ENCODE peak calls at places on chromosomes 12 and 14, in seven cellular contexts. Y is testis; X is lower lobe of right lung; L is naive thymus-derived CD4-positive, alpha-beta T cell; F is body of pancreas; J is transverse colon; P is psoas muscle. Q is an unnamed sample. For H3K27me3 and H3K4me1, the result is how much of the 10 kb centered on the place peaks cover.

GRCh38 chr14:36522347-36522971 is 2.4 kb upstream of the NKX2-1 start:
- DNase-seq in Y (no peak), X (no peak), L (no peak), F (no peak), J (no peak), P (no peak), Q (no peak)

GRCh38 chr14:75281691-75282000 is 3.0 kb downstream of the FOS start:
- DNase-seq in Y (no peak), X (no peak), L (no peak), F (no peak), J (no peak), P (no peak), Q (peak)

GRCh38 chr14:101464984-101465794 is 96.1 kb upstream of the DIO3 start:
- DNase-seq in Y (no peak), X (no peak), L (no peak), F (no peak), J (no peak), P (no peak), Q (no peak)

GRCh38 chr12:93778306-93778705 is 101.1 kb downstream of the CRADD start:
- DNase-seq in Y (peak), X (no peak), L (no peak), F (peak), J (no peak), P (peak), Q (no peak)

GRCh38 chr12:128178971-128179370 is 88.0 kb upstream of the TMEM132C start:
- DNase-seq in Y (no peak), X (no peak), L (no peak), F (no peak), J (no peak), P (no peak), Q (no peak)

GRCh38 chr12:26606911-26607310 is 226.1 kb downstream of the ITPR2 start:
- DNase-seq in Y (no peak), X (no peak), L (no peak), F (no peak), J (no peak), P (no peak), Q (no peak)

GRCh38 chr12:50734409-50735263 is 29.3 kb upstream of the ATF1 start:
- DNase-seq in Y (peak), X (no peak), L (peak), F (no peak), J (no peak), P (no peak), Q (no peak)

GRCh38 chr12:71746983-71747611 is 7.6 kb upstream of the RAB21 start:
- DNase-seq in Y (peak), X (no peak), L (peak), F (peak), J (peak), P (no peak), Q (peak)

GRCh38 chr14:37588956-37589737 is 5.9 kb downstream of the FOXA1 start:
- DNase-seq in Y (no peak), X (no peak), L (no peak), F (no peak), J (peak), P (no peak), Q (no peak)

GRCh38 chr12:82800185-82800584 is 113.5 kb downstream of the TMTC2 start:
- DNase-seq in Y (no peak), X (no peak), L (no peak), F (no peak), J (no peak), P (no peak), Q (no peak)

GRCh38 chr14:71690478-71690877 is 241.8 kb upstream of the RGS6 start:
- DNase-seq in Y (no peak), X (no peak), L (no peak), F (no peak), J (no peak), P (no peak), Q (no peak)

GRCh38 chr14:82447586-82447985 is 913.9 kb upstream of the SEL1L start:
- DNase-seq in Y (no peak), X (no peak), L (no peak), F (no peak), J (no peak), P (no peak), Q (no peak)

DNA sequence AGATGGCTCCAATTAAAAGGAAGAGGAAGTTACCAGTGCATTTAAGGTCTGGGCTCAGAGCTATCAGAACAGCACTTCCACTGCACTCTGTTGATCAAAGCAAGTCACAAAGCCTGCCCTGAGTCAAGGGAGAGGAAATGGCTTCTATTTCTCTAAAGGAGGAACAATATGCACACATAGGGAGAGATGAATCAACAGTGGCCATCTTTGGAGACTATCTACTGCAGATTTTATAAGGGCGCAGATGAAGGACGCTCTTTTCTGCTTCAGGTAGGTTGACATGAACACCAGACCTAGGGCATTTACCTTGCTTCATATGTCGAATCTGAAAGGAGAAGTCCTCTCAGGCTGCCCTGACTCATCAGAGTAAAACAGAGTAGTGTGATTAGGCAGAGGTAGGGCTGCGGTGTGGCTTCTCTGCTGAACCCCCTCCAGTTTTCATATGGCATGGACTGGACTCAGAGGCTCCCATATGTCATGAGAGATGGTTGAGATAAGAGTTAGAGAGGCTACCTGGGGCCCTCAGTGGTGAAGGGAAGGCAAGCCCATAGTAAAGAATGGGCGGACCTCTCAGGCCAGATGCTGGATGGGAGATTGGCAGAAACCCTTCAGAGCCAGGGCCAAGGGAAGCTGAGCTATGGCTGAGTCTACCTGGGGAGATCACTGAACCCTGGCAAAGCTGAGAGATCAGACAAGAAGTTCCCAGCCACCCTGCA is 84.4 kb downstream of the ARF6 start:
- DNase-seq in Y (no peak), X (no peak), L (peak), F (no peak), J (no peak), P (no peak), Q (no peak)
- H3K27ac ChIP-seq in Y (peak), X (peak), L (peak), F (no peak), J (peak), P (no peak), Q (no peak)

GRCh38 chr12:3309805-3310204 is 181.2 kb upstream of the PRMT8 start:
- DNase-seq in Y (no peak), X (no peak), L (no peak), F (no peak), J (no peak), P (no peak), Q (no peak)
- H3K27me3 ChIP-seq in Y (under half), X (under half), L (under half), F (under half), J (under half), P (under half), Q (under half)

GRCh38 chr12:13130981-13131380 is 27.5 kb upstream of the GSG1 start:
- DNase-seq in Y (no peak), X (no peak), L (no peak), F (no peak), J (no peak), P (no peak), Q (no peak)

GRCh38 chr12:13133886-13134285 is 30.4 kb upstream of the GSG1 start:
- DNase-seq in Y (no peak), X (no peak), L (no peak), F (no peak), J (no peak), P (no peak), Q (no peak)

GRCh38 chr12:13135336-13136178 is 32.1 kb upstream of the GSG1 start:
- DNase-seq in Y (peak), X (peak), L (no peak), F (peak), J (no peak), P (peak), Q (no peak)
- H3K4me1 ChIP-seq in Y (under half), X (under half), L (under half), F (under half), J (under half), P (under half), Q (under half)

DNA sequence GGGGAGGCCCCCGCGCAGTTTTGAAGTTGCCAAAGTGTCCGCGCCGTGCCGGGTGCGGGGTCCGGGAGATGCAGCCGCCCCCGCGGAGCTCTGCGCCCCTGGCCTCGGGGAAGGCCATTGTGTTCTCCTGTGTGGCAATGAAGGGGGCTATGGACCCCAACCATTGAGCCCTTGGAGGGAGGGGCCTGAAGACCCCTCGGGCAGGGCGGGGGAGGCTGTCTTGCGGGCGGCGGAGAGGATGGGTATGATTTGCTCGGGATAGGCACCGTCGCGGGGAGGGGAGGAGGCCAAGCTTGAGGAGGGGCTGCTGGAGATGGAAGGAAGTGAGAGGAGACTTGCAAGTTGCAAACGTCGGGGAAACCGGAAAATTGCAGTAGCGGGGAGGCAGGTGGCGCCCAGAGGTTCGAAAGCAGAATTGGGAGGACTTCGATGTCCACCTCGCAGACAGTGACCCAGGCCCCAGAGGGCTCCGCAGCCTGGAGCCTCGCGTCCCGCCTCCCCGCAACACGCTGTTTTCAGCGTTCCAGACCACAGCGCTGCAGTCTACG is 25.4 kb downstream of the BCL11B start:
- DNase-seq in Y (no peak), X (peak), L (peak), F (no peak), J (no peak), P (no peak), Q (peak)
- H3K27ac ChIP-seq in Y (no peak), X (peak), L (peak), F (no peak), J (peak), P (no peak), Q (peak)

GRCh38 chr12:52120951-52121847 is 41.7 kb downstream of the SMIM41 start:
- DNase-seq in Y (no peak), X (no peak), L (peak), F (no peak), J (no peak), P (no peak), Q (no peak)
- H3K27me3 ChIP-seq in Y (under half), X (under half), L (under half), F (under half), J (under half), P (under half), Q (under half)

GRCh38 chr12:47214001-47214619 is 134.4 kb upstream of the AMIGO2 start:
- DNase-seq in Y (no peak), X (no peak), L (no peak), F (no peak), J (no peak), P (no peak), Q (no peak)
- H3K4me1 ChIP-seq in Y (under half), X (under half), L (under half), F (under half), J (under half), P (under half), Q (under half)

DNA sequence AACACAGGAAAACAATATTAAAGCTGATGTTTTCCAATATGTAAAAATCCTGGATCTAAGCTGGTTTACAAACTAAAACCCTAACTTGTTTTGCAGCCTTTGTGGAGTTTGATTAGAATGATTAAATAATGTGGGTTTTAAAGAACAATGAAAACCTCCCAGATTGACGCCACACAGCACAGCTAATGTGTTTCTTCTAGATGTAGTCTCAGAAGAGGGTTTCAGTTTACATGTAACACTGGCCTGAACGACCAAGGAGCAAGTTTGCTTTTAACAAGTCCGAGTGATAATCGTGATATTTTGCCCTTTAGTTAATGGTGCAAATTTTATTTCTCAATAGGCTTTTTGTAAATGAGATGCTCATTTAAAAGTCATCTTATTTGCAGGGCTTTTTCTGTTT is 11.0 kb downstream of the HMGA2 start:
- DNase-seq in Y (no peak), X (no peak), L (no peak), F (no peak), J (no peak), P (no peak), Q (no peak)
- H3K27ac ChIP-seq in Y (no peak), X (no peak), L (no peak), F (no peak), J (no peak), P (no peak), Q (no peak)

GRCh38 chr12:113204806-113205205 is 16.5 kb upstream of the TPCN1 start:
- DNase-seq in Y (peak), X (no peak), L (no peak), F (no peak), J (no peak), P (no peak), Q (no peak)
- H3K27me3 ChIP-seq in Y (under half), X (under half), L (under half), F (under half), J (under half), P (under half), Q (under half)

DNA sequence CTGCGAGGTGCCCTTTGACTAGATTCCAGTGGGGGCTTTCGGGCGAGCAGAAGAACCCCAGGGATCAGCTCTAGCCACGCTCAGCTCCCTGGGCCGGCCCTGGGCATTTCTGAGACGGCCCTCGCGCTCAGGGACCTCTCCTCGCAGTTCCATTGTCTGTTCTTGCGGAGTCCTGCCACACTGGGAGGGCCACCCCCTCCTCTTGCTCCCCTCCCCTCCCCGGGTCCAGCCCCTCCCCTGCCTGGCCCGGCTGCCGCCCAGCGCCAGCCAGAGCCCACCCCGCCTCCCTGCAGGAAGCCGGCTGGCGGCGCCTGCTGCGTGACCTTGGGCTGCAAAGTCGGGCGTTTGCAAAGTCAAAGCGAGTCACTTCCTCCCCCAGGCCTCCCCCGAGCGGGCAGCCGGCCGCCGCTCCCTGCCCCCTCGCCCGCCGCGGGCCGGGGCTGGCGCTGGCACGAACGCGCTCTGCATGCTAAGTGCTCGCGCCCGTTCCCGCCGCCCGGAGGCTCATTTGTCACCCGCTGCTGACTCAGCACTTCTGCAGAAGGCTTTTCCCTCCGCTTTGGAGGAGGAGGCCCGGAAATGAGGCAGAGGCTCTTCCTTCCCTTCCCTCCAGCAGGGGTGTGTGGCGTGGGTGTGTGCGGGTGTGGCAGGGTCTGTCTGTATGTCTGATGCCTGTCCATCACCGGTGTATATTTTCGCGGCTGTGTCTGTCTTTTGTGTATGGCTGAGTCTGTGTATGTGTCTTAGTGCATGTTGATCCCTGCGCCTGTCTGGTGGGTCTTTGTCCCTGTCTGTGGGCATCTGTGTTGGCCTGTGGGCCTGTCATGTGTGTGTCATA is 72.0 kb downstream of the IRF2BPL start:
- DNase-seq in Y (peak), X (peak), L (peak), F (peak), J (peak), P (peak), Q (peak)
- H3K4me1 ChIP-seq in Y (half or more), X (half or more), L (under half), F (half or more), J (under half), P (half or more), Q (under half)

Q was measured in CD8-positive, alpha-beta memory T cell.